ENCODE peak calls at places on chromosome 5, in seven cellular contexts. One of them, this sample, is unnamed. For H3K27me3, the result is how much of the 10 kb centered on the place peaks cover.

GRCh38 chr5:44402084-44402483 is 12.9 kb upstream of the FGF10 start:
- DNase-seq in heart left ventricle: no peak
- DNase-seq in Peyer's patch: no peak
- DNase-seq in HepG2: no peak
- DNase-seq in stomach: no peak
- DNase-seq in prostate gland: no peak
- DNase-seq in uterus: no peak
- DNase-seq in this sample: no peak

GRCh38 chr5:395921-396714 is 46.9 kb upstream of the EXOC3 start:
- DNase-seq in heart left ventricle: no peak
- DNase-seq in Peyer's patch: peak
- DNase-seq in HepG2: no peak
- DNase-seq in stomach: no peak
- DNase-seq in prostate gland: peak
- DNase-seq in uterus: no peak
- DNase-seq in this sample: no peak

GRCh38 chr5:59174248-59174844 is 591.5 kb downstream of the RAB3C start:
- DNase-seq in heart left ventricle: no peak
- DNase-seq in Peyer's patch: no peak
- DNase-seq in HepG2: peak
- DNase-seq in stomach: no peak
- DNase-seq in prostate gland: peak
- DNase-seq in uterus: no peak
- DNase-seq in this sample: no peak

GRCh38 chr5:115396698-115397097 is 100.2 kb upstream of the CCDC112 start:
- DNase-seq in heart left ventricle: no peak
- DNase-seq in Peyer's patch: no peak
- DNase-seq in HepG2: no peak
- DNase-seq in stomach: no peak
- DNase-seq in prostate gland: no peak
- DNase-seq in uterus: no peak
- DNase-seq in this sample: no peak

GRCh38 chr5:38008198-38008597 is 168.4 kb upstream of the GDNF start:
- DNase-seq in heart left ventricle: no peak
- DNase-seq in Peyer's patch: no peak
- DNase-seq in HepG2: no peak
- DNase-seq in stomach: no peak
- DNase-seq in prostate gland: no peak
- DNase-seq in uterus: no peak
- DNase-seq in this sample: no peak

GRCh38 chr5:88683506-88684135 is 199.4 kb downstream of the MEF2C start:
- DNase-seq in heart left ventricle: no peak
- DNase-seq in Peyer's patch: no peak
- DNase-seq in HepG2: peak
- DNase-seq in stomach: no peak
- DNase-seq in prostate gland: no peak
- DNase-seq in uterus: no peak
- DNase-seq in this sample: no peak

GRCh38 chr5:39671421-39672110 is 246.8 kb upstream of the DAB2 start:
- DNase-seq in heart left ventricle: no peak
- DNase-seq in Peyer's patch: no peak
- DNase-seq in HepG2: no peak
- DNase-seq in stomach: no peak
- DNase-seq in prostate gland: no peak
- DNase-seq in uterus: no peak
- DNase-seq in this sample: no peak

GRCh38 chr5:94928891-94929290 is 310.4 kb downstream of the SLF1 start:
- DNase-seq in heart left ventricle: no peak
- DNase-seq in Peyer's patch: no peak
- DNase-seq in HepG2: no peak
- DNase-seq in stomach: no peak
- DNase-seq in prostate gland: no peak
- DNase-seq in uterus: no peak
- DNase-seq in this sample: no peak

GRCh38 chr5:148372883-148373282 is 10.9 kb upstream of the FBXO38 start:
- DNase-seq in heart left ventricle: no peak
- DNase-seq in Peyer's patch: no peak
- DNase-seq in HepG2: no peak
- DNase-seq in stomach: no peak
- DNase-seq in prostate gland: no peak
- DNase-seq in uterus: no peak
- DNase-seq in this sample: no peak

GRCh38 chr5:143350790-143351603 is 52.5 kb downstream of the NR3C1 start:
- DNase-seq in heart left ventricle: no peak
- DNase-seq in Peyer's patch: no peak
- DNase-seq in HepG2: no peak
- DNase-seq in stomach: no peak
- DNase-seq in prostate gland: no peak
- DNase-seq in uterus: no peak
- DNase-seq in this sample: no peak

GRCh38 chr5:116566251-116566650 is 8.4 kb downstream of the SEMA6A start:
- DNase-seq in heart left ventricle: no peak
- DNase-seq in Peyer's patch: no peak
- DNase-seq in HepG2: no peak
- DNase-seq in stomach: no peak
- DNase-seq in prostate gland: no peak
- DNase-seq in uterus: no peak
- DNase-seq in this sample: no peak

GRCh38 chr5:115461506-115462290 is 82.9 kb downstream of the FEM1C start:
- DNase-seq in heart left ventricle: no peak
- DNase-seq in Peyer's patch: no peak
- DNase-seq in HepG2: no peak
- DNase-seq in stomach: no peak
- DNase-seq in prostate gland: no peak
- DNase-seq in uterus: no peak
- DNase-seq in this sample: no peak

GRCh38 chr5:41109186-41109585 is 38.0 kb upstream of the MROH2B start:
- DNase-seq in heart left ventricle: no peak
- DNase-seq in Peyer's patch: no peak
- DNase-seq in HepG2: no peak
- DNase-seq in stomach: no peak
- DNase-seq in prostate gland: no peak
- DNase-seq in uterus: no peak
- DNase-seq in this sample: no peak

GRCh38 chr5:44907396-44907795 is 98.6 kb downstream of the MRPS30 start:
- DNase-seq in heart left ventricle: no peak
- DNase-seq in Peyer's patch: no peak
- DNase-seq in HepG2: no peak
- DNase-seq in stomach: no peak
- DNase-seq in prostate gland: no peak
- DNase-seq in uterus: no peak
- DNase-seq in this sample: no peak

GRCh38 chr5:133824661-133825254 is 143.7 kb downstream of the C5orf15 start:
- DNase-seq in heart left ventricle: no peak
- DNase-seq in Peyer's patch: no peak
- DNase-seq in HepG2: no peak
- DNase-seq in stomach: no peak
- DNase-seq in prostate gland: no peak
- DNase-seq in uterus: no peak
- DNase-seq in this sample: no peak

GRCh38 chr5:119274767-119275130 is 81.1 kb upstream of the TNFAIP8 start:
- DNase-seq in heart left ventricle: no peak
- DNase-seq in Peyer's patch: no peak
- DNase-seq in HepG2: no peak
- DNase-seq in stomach: no peak
- DNase-seq in prostate gland: no peak
- DNase-seq in uterus: no peak
- DNase-seq in this sample: no peak

GRCh38 chr5:119435436-119436132 is 16.7 kb upstream of the HSD17B4 start:
- DNase-seq in heart left ventricle: peak
- DNase-seq in Peyer's patch: peak
- DNase-seq in HepG2: peak
- DNase-seq in stomach: peak
- DNase-seq in prostate gland: no peak
- DNase-seq in uterus: no peak
- DNase-seq in this sample: peak

GRCh38 chr5:53871050-53871449 is 310.6 kb downstream of the NDUFS4 start:
- DNase-seq in heart left ventricle: no peak
- DNase-seq in Peyer's patch: no peak
- DNase-seq in HepG2: no peak
- DNase-seq in stomach: no peak
- DNase-seq in prostate gland: no peak
- DNase-seq in uterus: no peak
- DNase-seq in this sample: no peak

GRCh38 chr5:80275347-80275746 is 19.5 kb upstream of the SERINC5 start:
- DNase-seq in heart left ventricle: no peak
- DNase-seq in Peyer's patch: no peak
- DNase-seq in HepG2: peak
- DNase-seq in stomach: no peak
- DNase-seq in prostate gland: no peak
- DNase-seq in uterus: no peak
- DNase-seq in this sample: no peak

GRCh38 chr5:163914911-163915310 is 409.5 kb downstream of the MAT2B start:
- DNase-seq in heart left ventricle: no peak
- DNase-seq in Peyer's patch: peak
- DNase-seq in HepG2: no peak
- DNase-seq in stomach: no peak
- DNase-seq in prostate gland: no peak
- DNase-seq in uterus: no peak
- DNase-seq in this sample: no peak

DNA sequence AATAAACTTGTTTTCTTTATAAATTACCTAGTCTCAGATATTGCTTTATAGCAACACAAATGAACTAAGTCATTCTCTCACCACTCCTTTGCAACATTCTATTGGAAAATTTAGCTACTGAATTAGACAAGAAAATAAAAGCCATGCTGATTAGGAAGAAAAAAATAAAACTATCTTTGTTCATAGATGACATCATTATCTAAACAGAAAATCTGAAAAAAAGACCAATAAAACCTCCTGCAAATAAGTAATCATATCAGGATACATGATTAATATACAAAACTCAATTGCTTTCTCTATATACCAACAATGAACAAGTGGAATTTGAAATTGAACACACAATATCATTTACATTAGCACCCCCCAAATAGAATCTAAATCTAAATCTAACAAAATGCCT is 455.3 kb upstream of the KIF2A start:
- DNase-seq in heart left ventricle: no peak
- DNase-seq in Peyer's patch: no peak
- DNase-seq in HepG2: no peak
- DNase-seq in stomach: no peak
- DNase-seq in prostate gland: no peak
- DNase-seq in uterus: no peak
- DNase-seq in this sample: no peak
- H3K27me3 ChIP-seq in heart left ventricle: under half
- H3K27me3 ChIP-seq in Peyer's patch: under half
- H3K27me3 ChIP-seq in HepG2: under half
- H3K27me3 ChIP-seq in stomach: under half
- H3K27me3 ChIP-seq in prostate gland: under half
- H3K27me3 ChIP-seq in uterus: under half
- H3K27me3 ChIP-seq in this sample: under half

DNA sequence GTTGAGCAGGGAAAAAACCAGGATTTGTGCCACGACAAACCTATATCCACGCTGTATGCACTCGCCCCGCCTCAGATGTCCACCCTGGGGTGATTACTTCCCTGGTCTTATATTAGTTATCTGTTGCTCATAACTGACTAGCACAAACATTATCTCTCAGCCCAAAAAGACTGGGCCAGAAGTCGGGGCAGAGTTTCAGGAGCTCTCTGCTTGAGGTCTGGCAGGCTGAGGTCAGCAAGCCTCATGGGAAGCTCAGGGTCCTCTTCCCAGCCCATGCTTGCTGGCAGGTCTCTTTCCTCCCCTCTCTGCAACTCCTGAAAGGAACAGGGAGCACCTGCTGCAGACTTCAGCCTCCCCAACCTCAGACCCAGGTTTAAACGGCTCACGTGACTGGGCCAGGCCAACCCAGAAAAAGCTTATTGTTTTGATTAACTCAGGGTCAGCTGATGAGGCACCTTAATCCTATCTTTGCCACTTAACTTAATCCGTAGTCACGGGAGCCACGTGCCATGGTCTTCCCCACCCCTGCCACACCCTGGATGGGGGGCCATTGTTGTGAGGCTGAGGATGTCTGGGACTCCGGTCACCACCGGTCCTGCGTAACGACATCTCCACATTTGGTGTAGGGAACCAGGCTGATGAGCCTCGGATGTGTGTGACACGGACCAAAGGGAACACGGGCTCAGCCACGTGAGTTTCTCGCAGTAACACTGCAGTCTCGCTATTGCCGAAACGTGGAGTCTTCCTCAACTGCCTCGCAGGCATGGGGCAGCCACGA is 123.7 kb upstream of the IRX4 start:
- DNase-seq in heart left ventricle: no peak
- DNase-seq in Peyer's patch: no peak
- DNase-seq in HepG2: no peak
- DNase-seq in stomach: no peak
- DNase-seq in prostate gland: peak
- DNase-seq in uterus: no peak
- DNase-seq in this sample: no peak
- H3K27ac ChIP-seq in heart left ventricle: no peak
- H3K27ac ChIP-seq in Peyer's patch: no peak
- H3K27ac ChIP-seq in HepG2: no peak
- H3K27ac ChIP-seq in stomach: no peak
- H3K27ac ChIP-seq in prostate gland: no peak
- H3K27ac ChIP-seq in uterus: peak
- H3K27ac ChIP-seq in this sample: no peak

DNA sequence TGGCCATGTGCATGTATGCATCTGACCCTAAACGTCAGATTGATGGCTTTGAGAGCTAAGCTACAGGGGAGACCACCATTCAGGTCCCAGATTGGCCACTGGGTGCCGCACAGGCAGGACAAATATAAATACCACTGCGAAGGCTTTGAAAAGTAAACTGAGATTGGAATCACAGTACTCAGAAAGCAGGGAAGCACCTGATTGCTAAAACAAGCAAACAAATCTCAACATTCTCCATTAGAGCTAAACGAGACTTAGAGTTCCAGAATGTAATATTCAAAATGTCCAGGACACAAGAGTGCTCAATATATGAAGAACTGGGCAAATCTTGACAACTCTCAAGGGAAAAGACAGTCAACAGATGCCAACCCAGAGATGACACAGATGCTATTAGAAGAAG is 61.0 kb upstream of the GFPT2 start:
- DNase-seq in heart left ventricle: no peak
- DNase-seq in Peyer's patch: no peak
- DNase-seq in HepG2: no peak
- DNase-seq in stomach: no peak
- DNase-seq in prostate gland: no peak
- DNase-seq in uterus: no peak
- DNase-seq in this sample: no peak
- TF ChIP-seq POLR2A in heart left ventricle: no peak
- TF ChIP-seq POLR2A in Peyer's patch: no peak
- TF ChIP-seq POLR2A in HepG2: no peak
- TF ChIP-seq POLR2A in stomach: no peak
- TF ChIP-seq POLR2A in prostate gland: no peak
- TF ChIP-seq POLR2A in uterus: no peak
- TF ChIP-seq POLR2A in this sample: no peak

DNA sequence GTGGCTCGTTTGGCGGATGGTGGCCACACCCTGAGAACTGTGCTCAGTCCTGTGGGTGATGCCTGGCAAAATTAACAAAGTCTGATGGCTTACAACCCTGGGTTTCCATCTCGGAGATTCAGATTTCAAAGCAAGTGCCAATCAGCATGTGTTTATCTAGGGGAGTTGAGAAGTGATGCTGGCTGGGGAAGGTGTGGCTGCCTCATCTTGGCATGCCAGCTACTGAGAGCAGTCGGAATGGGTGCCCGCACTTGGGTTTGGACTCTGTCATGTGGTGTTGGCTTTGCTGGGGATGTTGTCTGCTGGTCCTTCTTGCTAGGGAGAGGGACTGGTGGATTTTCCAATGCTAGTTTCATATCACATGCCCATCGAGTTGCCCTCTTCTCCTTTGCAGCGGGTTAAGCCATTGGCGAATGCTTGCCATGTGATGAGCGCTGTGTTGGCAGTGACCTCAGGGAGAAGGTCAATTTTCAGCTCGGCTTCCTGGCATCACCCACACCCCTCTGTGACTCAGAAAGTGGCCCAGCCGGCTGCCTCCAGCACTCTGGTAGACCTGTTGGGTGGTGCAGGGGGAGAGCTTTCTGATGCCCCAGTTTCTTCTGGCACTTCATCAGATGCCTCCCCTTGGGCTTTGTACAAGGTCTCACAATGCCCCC is 77.0 kb upstream of the PITX1 start:
- DNase-seq in heart left ventricle: no peak
- DNase-seq in Peyer's patch: no peak
- DNase-seq in HepG2: no peak
- DNase-seq in stomach: no peak
- DNase-seq in prostate gland: no peak
- DNase-seq in uterus: no peak
- DNase-seq in this sample: no peak
- H3K27me3 ChIP-seq in heart left ventricle: under half
- H3K27me3 ChIP-seq in Peyer's patch: under half
- H3K27me3 ChIP-seq in HepG2: under half
- H3K27me3 ChIP-seq in stomach: under half
- H3K27me3 ChIP-seq in prostate gland: under half
- H3K27me3 ChIP-seq in uterus: under half
- H3K27me3 ChIP-seq in this sample: under half

This sample was measured in tibial nerve.